ENCODE peak calls at places on chromosomes 5 and 9, in six cellular contexts. D is GM13977; O is CD4-positive, alpha-beta T cell; Y is fibroblast of the aortic adventitia; J is right lobe of liver; R is neural crest cell. Q is an unnamed sample.

GRCh38 chr9:8364021-8364782 is 564.6 kb upstream of the DMAC1 start:
- DNase-seq in D (no peak), O (no peak), Y (no peak), J (no peak), R (no peak), Q (no peak)

GRCh38 chr9:36499156-36499886 is 73.4 kb upstream of the MELK start:
- DNase-seq in D (no peak), O (no peak), Y (no peak), J (no peak), R (peak; percentile 34), Q (no peak)

GRCh38 chr9:94005272-94005901 is 50.2 kb upstream of the BARX1 start:
- DNase-seq in D (no peak), O (no peak), Y (peak; percentile 30), J (no peak), R (no peak), Q (no peak)

GRCh38 chr9:4793412-4794005 is 765 bp downstream of the RCL1 start:
- DNase-seq in D (no peak), O (no peak), Y (peak; percentile 15), J (no peak), R (peak; percentile 41), Q (no peak)

GRCh38 chr5:37696190-37697021 is 143.4 kb downstream of the GDNF start:
- DNase-seq in D (no peak), O (no peak), Y (peak; percentile 61), J (no peak), R (no peak), Q (no peak)

GRCh38 chr5:73363911-73364730 is 84.5 kb downstream of the FOXD1 start:
- DNase-seq in D (no peak), O (no peak), Y (peak; percentile 87), J (no peak), R (no peak), Q (no peak)

GRCh38 chr9:124309665-124310064 is 51.9 kb downstream of the NEK6 start:
- DNase-seq in D (no peak), O (no peak), Y (peak; percentile 97), J (no peak), R (no peak), Q (no peak)

GRCh38 chr5:163567811-163568210 is 62.4 kb downstream of the MAT2B start:
- DNase-seq in D (no peak), O (no peak), Y (peak; percentile 44), J (no peak), R (no peak), Q (no peak)

GRCh38 chr5:92421937-92422336 is 1038.8 kb upstream of the ARRDC3 start:
- DNase-seq in D (no peak), O (no peak), Y (no peak), J (no peak), R (no peak), Q (no peak)

GRCh38 chr9:135076143-135076875 is 11.2 kb upstream of the OLFM1 start:
- DNase-seq in D (no peak), O (no peak), Y (no peak), J (no peak), R (no peak), Q (no peak)

GRCh38 chr5:1029270-1029944 is 20.8 kb downstream of the NKD2 start:
- DNase-seq in D (no peak), O (no peak), Y (no peak), J (no peak), R (no peak), Q (no peak)

GRCh38 chr5:148828461-148829247 is 2.2 kb downstream of the ADRB2 start:
- DNase-seq in D (no peak), O (no peak), Y (no peak), J (no peak), R (no peak), Q (no peak)

GRCh38 chr9:117783828-117784227 is 79.6 kb downstream of the TLR4 start:
- DNase-seq in D (no peak), O (no peak), Y (no peak), J (no peak), R (no peak), Q (peak; percentile 38)

GRCh38 chr5:14035859-14036440 is 91.5 kb upstream of the DNAH5 start:
- DNase-seq in D (peak; percentile 15), O (no peak), Y (peak; percentile 95), J (no peak), R (no peak), Q (no peak)

GRCh38 chr9:130934702-130935659 is 4.1 kb downstream of the FIBCD1 start:
- DNase-seq in D (no peak), O (no peak), Y (no peak), J (no peak), R (no peak), Q (no peak)

GRCh38 chr9:109281518-109281917 is 39.3 kb downstream of the EPB41L4B start:
- DNase-seq in D (no peak), O (no peak), Y (no peak), J (no peak), R (no peak), Q (no peak)

GRCh38 chr9:5642170-5642569 is 13.3 kb downstream of the RIC1 start:
- DNase-seq in D (no peak), O (no peak), Y (no peak), J (no peak), R (no peak), Q (no peak)

GRCh38 chr5:95895771-95896170 is 65.9 kb downstream of the ELL2 start:
- DNase-seq in D (no peak), O (no peak), Y (peak; percentile 71), J (no peak), R (no peak), Q (no peak)

GRCh38 chr9:79221084-79221483 is 350.7 kb upstream of the TLE4 start:
- DNase-seq in D (no peak), O (no peak), Y (peak; percentile 82), J (no peak), R (no peak), Q (peak; percentile 2)

GRCh38 chr5:6773342-6774035 is 60.3 kb downstream of the TENT4A start:
- DNase-seq in D (no peak), O (no peak), Y (no peak), J (no peak), R (no peak), Q (no peak)

GRCh38 chr5:28374492-28374934 is 1336.1 kb upstream of the CDH9 start:
- DNase-seq in D (no peak), O (no peak), Y (no peak), J (no peak), R (no peak), Q (no peak)

GRCh38 chr5:54180616-54181015 is 129.8 kb downstream of the ARL15 start:
- DNase-seq in D (no peak), O (no peak), Y (no peak), J (no peak), R (peak; percentile 29), Q (no peak)

GRCh38 chr5:157343842-157344790 is 78.2 kb downstream of the CYFIP2 start:
- DNase-seq in D (no peak), O (no peak), Y (no peak), J (no peak), R (no peak), Q (peak; percentile 40)

GRCh38 chr9:20092560-20092959 is 303.7 kb upstream of the SLC24A2 start:
- DNase-seq in D (no peak), O (no peak), Y (no peak), J (no peak), R (no peak), Q (no peak)

GRCh38 chr5:43231977-43232376 is 40.0 kb downstream of the NIM1K start:
- DNase-seq in D (no peak), O (no peak), Y (peak; percentile 4), J (peak; percentile 65), R (no peak), Q (peak; percentile 49)
- TF ChIP-seq CTCF in D (peak; percentile 26), O (no peak), Y (no peak), J (peak; percentile 35), R (no peak), Q (peak; percentile 37)

GRCh38 chr5:81301221-81302015 is at the start of gene ZCCHC9:
- DNase-seq in D (peak; percentile 87), O (peak; percentile 90), Y (peak; percentile 94), J (peak; percentile 96), R (peak; percentile 81), Q (peak; percentile 97)
- TF ChIP-seq CTCF in D (no peak), O (no peak), Y (peak; percentile 30), J (peak; percentile 28), R (peak; percentile 41), Q (no peak)

GRCh38 chr5:123098767-123099513 is 9.9 kb downstream of the PRDM6 start:
- DNase-seq in D (peak; percentile 30), O (no peak), Y (peak; percentile 88), J (no peak), R (no peak), Q (no peak)

GRCh38 chr5:123097871-123098735 is 9.1 kb downstream of the PRDM6 start:
- DNase-seq in D (peak; percentile 38), O (no peak), Y (peak; percentile 56), J (no peak), R (no peak), Q (no peak)

GRCh38 chr5:123095694-123096120 is 6.7 kb downstream of the PRDM6 start:
- DNase-seq in D (peak; percentile 25), O (no peak), Y (peak; percentile 53), J (no peak), R (no peak), Q (no peak)

GRCh38 chr5:123097483-123097870 is 8.4 kb downstream of the PRDM6 start:
- DNase-seq in D (peak; percentile 23), O (no peak), Y (no peak), J (no peak), R (no peak), Q (no peak)

DNA sequence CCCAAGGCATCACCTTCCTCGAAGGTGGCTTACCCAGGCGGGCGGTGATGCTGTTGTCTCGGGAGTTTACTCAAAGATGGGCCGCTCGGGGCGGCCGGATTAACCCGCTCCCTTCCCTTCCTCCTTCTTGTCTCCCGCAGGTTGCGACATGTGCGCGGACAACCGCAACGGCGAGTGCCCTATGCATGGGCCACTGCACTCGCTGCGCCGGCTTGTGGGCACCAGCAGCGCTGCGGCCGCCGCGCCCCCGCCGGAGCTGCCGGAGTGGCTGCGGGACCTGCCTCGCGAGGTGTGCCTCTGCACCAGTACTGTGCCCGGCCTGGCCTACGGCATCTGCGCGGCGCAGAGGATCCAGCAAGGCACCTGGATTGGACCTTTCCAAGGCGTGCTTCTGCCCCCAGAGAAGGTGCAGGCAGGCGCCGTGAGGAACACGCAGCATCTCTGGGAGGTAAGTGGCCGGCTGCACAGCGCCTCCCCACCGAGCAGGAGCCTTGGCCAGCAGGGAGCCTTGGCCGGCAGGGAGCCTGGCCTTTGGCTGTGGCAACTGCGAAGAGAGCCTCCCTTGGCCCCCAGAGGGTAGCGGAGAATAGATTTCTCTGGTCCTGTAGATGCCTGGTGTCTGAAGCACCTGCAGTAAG is 10.6 kb downstream of the PRDM6 start:
- DNase-seq in D (peak; percentile 27), O (no peak), Y (peak; percentile 43), J (no peak), R (peak; percentile 38), Q (no peak)
- TF ChIP-seq CTCF in D (no peak), O (no peak), Y (no peak), J (no peak), R (peak; percentile 46), Q (no peak)

DNA sequence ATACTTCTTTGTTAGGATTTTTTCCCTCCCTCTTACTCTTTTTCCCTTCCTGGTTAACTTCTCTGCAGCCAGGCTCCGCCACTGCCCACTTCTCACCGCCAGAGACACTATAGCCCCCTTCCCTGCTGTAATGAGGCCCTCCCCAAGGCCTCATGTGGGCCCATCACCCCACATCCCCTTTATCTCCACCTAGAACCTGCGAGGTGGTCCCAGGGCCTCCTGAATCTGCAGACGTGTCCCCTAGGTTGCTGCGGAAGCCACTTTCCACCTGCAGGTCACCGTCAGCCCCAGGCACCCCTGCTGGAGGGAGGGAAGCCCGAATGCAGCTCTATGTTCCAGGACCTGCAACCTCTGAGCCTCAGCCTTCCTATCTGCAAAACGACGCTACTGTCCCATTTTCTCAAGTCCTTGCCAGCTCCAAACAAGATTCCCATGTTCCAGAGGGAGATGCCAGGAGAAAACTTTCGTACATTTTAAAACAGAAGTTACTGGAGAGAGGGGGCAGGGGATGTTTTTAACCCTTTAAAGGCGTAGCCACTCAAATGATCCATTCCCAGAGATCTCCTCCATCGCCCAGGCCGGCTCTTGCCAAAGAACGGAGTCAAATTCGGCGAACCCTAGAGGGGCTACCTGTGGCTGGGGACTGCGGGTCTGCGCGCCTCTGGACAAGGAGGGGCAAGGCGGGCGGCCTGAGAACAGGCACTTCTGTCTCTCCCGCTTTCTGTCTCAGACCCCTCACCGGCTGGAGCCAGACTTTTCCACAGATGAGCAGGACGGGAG is 929 bp downstream of the SH3PXD2B start:
- DNase-seq in D (no peak), O (no peak), Y (no peak), J (no peak), R (peak; percentile 59), Q (no peak)
- TF ChIP-seq CTCF in D (no peak), O (no peak), Y (peak; percentile 90), J (peak; percentile 18), R (peak; percentile 71), Q (no peak)

Q was measured in activated CD8-positive, alpha-beta T cell treated with anti-CD3 and anti-CD28 coated beads for 36 hours.